ENCODE peak calls at places on chromosomes 3 and 15, in eight cellular contexts. One of them, this sample, is unnamed. For H3K9me2, the result is how much of the 10 kb centered on the place peaks cover.

GRCh38 chr3:66863205-66864135 is 134.6 kb upstream of the KBTBD8 start:
- DNase-seq in OCI-LY7: no peak
- DNase-seq in hepatocyte: no peak
- DNase-seq in SK-N-SH: no peak
- DNase-seq in PC-3: no peak
- DNase-seq in PC-9: no peak
- DNase-seq in HCT116: no peak
- DNase-seq in MM.1S: peak
- DNase-seq in this sample: no peak

GRCh38 chr3:173618703-173619102 is 221.2 kb downstream of the NLGN1 start:
- DNase-seq in OCI-LY7: no peak
- DNase-seq in hepatocyte: no peak
- DNase-seq in SK-N-SH: no peak
- DNase-seq in PC-3: no peak
- DNase-seq in PC-9: no peak
- DNase-seq in HCT116: no peak
- DNase-seq in MM.1S: no peak
- DNase-seq in this sample: no peak

GRCh38 chr15:40928975-40929729 is at the start of gene DLL4:
- DNase-seq in OCI-LY7: no peak
- DNase-seq in hepatocyte: peak
- DNase-seq in SK-N-SH: peak
- DNase-seq in PC-3: peak
- DNase-seq in PC-9: peak
- DNase-seq in HCT116: peak
- DNase-seq in MM.1S: peak
- DNase-seq in this sample: peak

GRCh38 chr3:11059090-11059798 is 66.7 kb downstream of the SLC6A1 start:
- DNase-seq in OCI-LY7: peak
- DNase-seq in hepatocyte: peak
- DNase-seq in SK-N-SH: peak
- DNase-seq in PC-3: peak
- DNase-seq in PC-9: peak
- DNase-seq in HCT116: peak
- DNase-seq in MM.1S: peak
- DNase-seq in this sample: peak

GRCh38 chr3:131728898-131729297 is 226.1 kb upstream of the MRPL3 start:
- DNase-seq in OCI-LY7: no peak
- DNase-seq in hepatocyte: no peak
- DNase-seq in SK-N-SH: no peak
- DNase-seq in PC-3: peak
- DNase-seq in PC-9: no peak
- DNase-seq in HCT116: no peak
- DNase-seq in MM.1S: no peak
- DNase-seq in this sample: no peak

GRCh38 chr15:31078461-31078860 is 23.1 kb downstream of the TRPM1 start:
- DNase-seq in OCI-LY7: no peak
- DNase-seq in hepatocyte: no peak
- DNase-seq in SK-N-SH: no peak
- DNase-seq in PC-3: no peak
- DNase-seq in PC-9: no peak
- DNase-seq in HCT116: no peak
- DNase-seq in MM.1S: no peak
- DNase-seq in this sample: peak

GRCh38 chr3:163561151-163561550 is 1517.1 kb downstream of the SI start:
- DNase-seq in OCI-LY7: no peak
- DNase-seq in hepatocyte: no peak
- DNase-seq in SK-N-SH: no peak
- DNase-seq in PC-3: no peak
- DNase-seq in PC-9: no peak
- DNase-seq in HCT116: no peak
- DNase-seq in MM.1S: no peak
- DNase-seq in this sample: peak

GRCh38 chr3:141955163-141955562 is 78.7 kb downstream of the ATP1B3 start:
- DNase-seq in OCI-LY7: no peak
- DNase-seq in hepatocyte: no peak
- DNase-seq in SK-N-SH: no peak
- DNase-seq in PC-3: no peak
- DNase-seq in PC-9: no peak
- DNase-seq in HCT116: no peak
- DNase-seq in MM.1S: no peak
- DNase-seq in this sample: no peak

GRCh38 chr3:43953814-43954241 is 263.1 kb downstream of the ABHD5 start:
- DNase-seq in OCI-LY7: no peak
- DNase-seq in hepatocyte: peak
- DNase-seq in SK-N-SH: no peak
- DNase-seq in PC-3: peak
- DNase-seq in PC-9: peak
- DNase-seq in HCT116: peak
- DNase-seq in MM.1S: no peak
- DNase-seq in this sample: no peak

GRCh38 chr3:113541519-113541918 is 9.2 kb downstream of the SIDT1 start:
- DNase-seq in OCI-LY7: no peak
- DNase-seq in hepatocyte: no peak
- DNase-seq in SK-N-SH: no peak
- DNase-seq in PC-3: no peak
- DNase-seq in PC-9: no peak
- DNase-seq in HCT116: no peak
- DNase-seq in MM.1S: no peak
- DNase-seq in this sample: no peak
- TF ChIP-seq CTCF in OCI-LY7: no peak
- TF ChIP-seq CTCF in hepatocyte: no peak
- TF ChIP-seq CTCF in SK-N-SH: no peak
- TF ChIP-seq CTCF in PC-3: no peak
- TF ChIP-seq CTCF in PC-9: no peak
- TF ChIP-seq CTCF in HCT116: no peak
- TF ChIP-seq CTCF in MM.1S: no peak
- TF ChIP-seq CTCF in this sample: no peak

GRCh38 chr3:31240466-31240865 is 292.3 kb upstream of the STT3B start:
- DNase-seq in OCI-LY7: peak
- DNase-seq in hepatocyte: no peak
- DNase-seq in SK-N-SH: no peak
- DNase-seq in PC-3: no peak
- DNase-seq in PC-9: no peak
- DNase-seq in HCT116: no peak
- DNase-seq in MM.1S: no peak
- DNase-seq in this sample: no peak

GRCh38 chr3:31242561-31242960 is 290.2 kb upstream of the STT3B start:
- DNase-seq in OCI-LY7: no peak
- DNase-seq in hepatocyte: no peak
- DNase-seq in SK-N-SH: no peak
- DNase-seq in PC-3: no peak
- DNase-seq in PC-9: no peak
- DNase-seq in HCT116: no peak
- DNase-seq in MM.1S: no peak
- DNase-seq in this sample: no peak

GRCh38 chr3:31240894-31241293 is 291.8 kb upstream of the STT3B start:
- DNase-seq in OCI-LY7: no peak
- DNase-seq in hepatocyte: no peak
- DNase-seq in SK-N-SH: no peak
- DNase-seq in PC-3: no peak
- DNase-seq in PC-9: no peak
- DNase-seq in HCT116: no peak
- DNase-seq in MM.1S: no peak
- DNase-seq in this sample: no peak

GRCh38 chr3:31242026-31242455 is 290.7 kb upstream of the STT3B start:
- DNase-seq in OCI-LY7: no peak
- DNase-seq in hepatocyte: no peak
- DNase-seq in SK-N-SH: no peak
- DNase-seq in PC-3: no peak
- DNase-seq in PC-9: no peak
- DNase-seq in HCT116: no peak
- DNase-seq in MM.1S: no peak
- DNase-seq in this sample: no peak

DNA sequence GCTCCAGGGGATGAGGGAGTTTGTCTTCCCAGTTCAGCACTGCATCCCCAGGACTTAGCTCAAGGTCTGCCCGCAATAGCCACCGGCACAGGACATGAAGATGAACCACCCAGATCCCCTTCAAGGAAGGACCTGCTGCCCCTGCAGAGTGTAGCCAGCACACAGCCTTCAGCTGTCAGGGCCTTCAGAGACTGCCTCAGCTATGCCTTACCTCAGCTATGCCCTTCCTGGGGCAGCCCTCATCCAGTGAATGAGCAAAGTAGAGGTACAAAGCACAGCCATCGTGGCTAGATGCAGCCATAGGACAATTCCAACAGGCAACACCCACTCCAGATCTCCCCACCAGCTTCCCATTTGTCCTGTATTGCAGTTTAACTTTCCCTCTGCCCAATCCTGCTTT is 291.2 kb upstream of the STT3B start:
- DNase-seq in OCI-LY7: no peak
- DNase-seq in hepatocyte: no peak
- DNase-seq in SK-N-SH: no peak
- DNase-seq in PC-3: no peak
- DNase-seq in PC-9: no peak
- DNase-seq in HCT116: no peak
- DNase-seq in MM.1S: no peak
- DNase-seq in this sample: no peak
- H3K9me2 ChIP-seq in OCI-LY7: under half
- H3K9me2 ChIP-seq in hepatocyte: under half
- H3K9me2 ChIP-seq in SK-N-SH: under half
- H3K9me2 ChIP-seq in PC-3: under half
- H3K9me2 ChIP-seq in PC-9: under half
- H3K9me2 ChIP-seq in HCT116: under half
- H3K9me2 ChIP-seq in MM.1S: under half
- H3K9me2 ChIP-seq in this sample: under half

GRCh38 chr15:32104061-32104980 is 74.0 kb downstream of the CHRNA7 start:
- DNase-seq in OCI-LY7: no peak
- DNase-seq in hepatocyte: no peak
- DNase-seq in SK-N-SH: no peak
- DNase-seq in PC-3: no peak
- DNase-seq in PC-9: no peak
- DNase-seq in HCT116: no peak
- DNase-seq in MM.1S: no peak
- DNase-seq in this sample: peak
- H3K4me2 ChIP-seq in OCI-LY7: no peak
- H3K4me2 ChIP-seq in hepatocyte: no peak
- H3K4me2 ChIP-seq in SK-N-SH: no peak
- H3K4me2 ChIP-seq in PC-3: no peak
- H3K4me2 ChIP-seq in PC-9: no peak
- H3K4me2 ChIP-seq in HCT116: no peak
- H3K4me2 ChIP-seq in MM.1S: no peak
- H3K4me2 ChIP-seq in this sample: no peak

GRCh38 chr3:53320697-53321096 is 26.6 kb downstream of the DCP1A start:
- DNase-seq in OCI-LY7: no peak
- DNase-seq in hepatocyte: no peak
- DNase-seq in SK-N-SH: no peak
- DNase-seq in PC-3: peak
- DNase-seq in PC-9: no peak
- DNase-seq in HCT116: no peak
- DNase-seq in MM.1S: no peak
- DNase-seq in this sample: peak
- TF ChIP-seq CTCF in OCI-LY7: no peak
- TF ChIP-seq CTCF in hepatocyte: no peak
- TF ChIP-seq CTCF in SK-N-SH: no peak
- TF ChIP-seq CTCF in PC-3: no peak
- TF ChIP-seq CTCF in PC-9: no peak
- TF ChIP-seq CTCF in HCT116: no peak
- TF ChIP-seq CTCF in MM.1S: no peak
- TF ChIP-seq CTCF in this sample: no peak

GRCh38 chr3:169192643-169193042 is 470.9 kb downstream of the MECOM start:
- DNase-seq in OCI-LY7: no peak
- DNase-seq in hepatocyte: no peak
- DNase-seq in SK-N-SH: no peak
- DNase-seq in PC-3: no peak
- DNase-seq in PC-9: no peak
- DNase-seq in HCT116: no peak
- DNase-seq in MM.1S: no peak
- DNase-seq in this sample: no peak
- H3K9me2 ChIP-seq in OCI-LY7: under half
- H3K9me2 ChIP-seq in hepatocyte: under half
- H3K9me2 ChIP-seq in SK-N-SH: under half
- H3K9me2 ChIP-seq in PC-3: under half
- H3K9me2 ChIP-seq in PC-9: under half
- H3K9me2 ChIP-seq in HCT116: under half
- H3K9me2 ChIP-seq in MM.1S: under half
- H3K9me2 ChIP-seq in this sample: under half

GRCh38 chr3:36560685-36561084 is 180.4 kb downstream of the STAC start:
- DNase-seq in OCI-LY7: no peak
- DNase-seq in hepatocyte: no peak
- DNase-seq in SK-N-SH: no peak
- DNase-seq in PC-3: no peak
- DNase-seq in PC-9: no peak
- DNase-seq in HCT116: no peak
- DNase-seq in MM.1S: no peak
- DNase-seq in this sample: no peak
- H3K4me2 ChIP-seq in OCI-LY7: no peak
- H3K4me2 ChIP-seq in hepatocyte: no peak
- H3K4me2 ChIP-seq in SK-N-SH: no peak
- H3K4me2 ChIP-seq in PC-3: no peak
- H3K4me2 ChIP-seq in PC-9: no peak
- H3K4me2 ChIP-seq in HCT116: no peak
- H3K4me2 ChIP-seq in MM.1S: no peak
- H3K4me2 ChIP-seq in this sample: no peak

GRCh38 chr3:4271834-4272233 is 31.3 kb upstream of the SETMAR start:
- DNase-seq in OCI-LY7: peak
- DNase-seq in hepatocyte: peak
- DNase-seq in SK-N-SH: peak
- DNase-seq in PC-3: peak
- DNase-seq in PC-9: no peak
- DNase-seq in HCT116: peak
- DNase-seq in MM.1S: peak
- DNase-seq in this sample: peak
- TF ChIP-seq CTCF in OCI-LY7: peak
- TF ChIP-seq CTCF in hepatocyte: peak
- TF ChIP-seq CTCF in SK-N-SH: peak
- TF ChIP-seq CTCF in PC-3: peak
- TF ChIP-seq CTCF in PC-9: peak
- TF ChIP-seq CTCF in HCT116: peak
- TF ChIP-seq CTCF in MM.1S: peak
- TF ChIP-seq CTCF in this sample: peak

GRCh38 chr15:57580866-57581265 is 10.8 kb upstream of the MYZAP start:
- DNase-seq in OCI-LY7: no peak
- DNase-seq in hepatocyte: peak
- DNase-seq in SK-N-SH: no peak
- DNase-seq in PC-3: no peak
- DNase-seq in PC-9: no peak
- DNase-seq in HCT116: no peak
- DNase-seq in MM.1S: no peak
- DNase-seq in this sample: peak

GRCh38 chr15:57586661-57587404 is 4.9 kb upstream of the MYZAP start:
- DNase-seq in OCI-LY7: no peak
- DNase-seq in hepatocyte: no peak
- DNase-seq in SK-N-SH: no peak
- DNase-seq in PC-3: no peak
- DNase-seq in PC-9: no peak
- DNase-seq in HCT116: no peak
- DNase-seq in MM.1S: no peak
- DNase-seq in this sample: no peak

GRCh38 chr15:57582080-57582479 is 9.6 kb upstream of the MYZAP start:
- DNase-seq in OCI-LY7: no peak
- DNase-seq in hepatocyte: no peak
- DNase-seq in SK-N-SH: no peak
- DNase-seq in PC-3: no peak
- DNase-seq in PC-9: no peak
- DNase-seq in HCT116: no peak
- DNase-seq in MM.1S: no peak
- DNase-seq in this sample: no peak

GRCh38 chr15:57580428-57580827 is 11.3 kb upstream of the MYZAP start:
- DNase-seq in OCI-LY7: no peak
- DNase-seq in hepatocyte: no peak
- DNase-seq in SK-N-SH: no peak
- DNase-seq in PC-3: no peak
- DNase-seq in PC-9: no peak
- DNase-seq in HCT116: no peak
- DNase-seq in MM.1S: no peak
- DNase-seq in this sample: no peak

GRCh38 chr15:57583282-57583681 is 8.4 kb upstream of the MYZAP start:
- DNase-seq in OCI-LY7: no peak
- DNase-seq in hepatocyte: no peak
- DNase-seq in SK-N-SH: no peak
- DNase-seq in PC-3: no peak
- DNase-seq in PC-9: no peak
- DNase-seq in HCT116: no peak
- DNase-seq in MM.1S: no peak
- DNase-seq in this sample: no peak
- H3K9me2 ChIP-seq in OCI-LY7: under half
- H3K9me2 ChIP-seq in hepatocyte: under half
- H3K9me2 ChIP-seq in SK-N-SH: under half
- H3K9me2 ChIP-seq in PC-3: under half
- H3K9me2 ChIP-seq in PC-9: under half
- H3K9me2 ChIP-seq in HCT116: under half
- H3K9me2 ChIP-seq in MM.1S: under half
- H3K9me2 ChIP-seq in this sample: under half

This sample was measured in GM23338.